ENCODE peak calls at places on chromosomes 6 and 20, in nine cellular contexts. W is transverse colon, L is uterus, Z is osteoblast, K is spleen, N is left lung, F is adrenal gland, J is heart left ventricle, D is mesendoderm. T is an unnamed sample. For H3K4me1 and H3K36me3, the result is how much of the 10 kb centered on the place peaks cover.

GRCh38 chr6:106334646-106335448 is 9.3 kb upstream of the ATG5 start:
- DNase-seq in K (peak), Z (no peak), W (peak), N (peak), D (peak), F (peak), L (peak), J (peak), T (no peak)

GRCh38 chr6:156601821-156602301 is 175.3 kb upstream of the ARID1B start:
- DNase-seq in F (no peak), K (no peak), W (no peak), N (no peak), Z (no peak), D (no peak), J (peak), L (no peak), T (no peak)

GRCh38 chr6:16471222-16471784 is 232.9 kb downstream of the GMPR start:
- DNase-seq in D (peak), F (no peak), W (peak), N (no peak), Z (no peak), L (no peak), J (no peak), K (no peak), T (no peak)

GRCh38 chr20:13333793-13334192 is 112.7 kb downstream of the ISM1 start:
- DNase-seq in L (no peak), J (no peak), N (no peak), W (peak), F (no peak), D (no peak), K (no peak), Z (no peak), T (no peak)

GRCh38 chr20:63972312-63973159 is 2.8 kb upstream of the ZNF512B start:
- DNase-seq in N (no peak), K (no peak), J (peak), F (no peak), W (peak), D (no peak), L (peak), Z (peak), T (no peak)

GRCh38 chr20:34703573-34704176 is 469 bp upstream of the TP53INP2 start:
- DNase-seq in J (peak), Z (peak), W (peak), F (peak), L (peak), N (peak), K (no peak), D (peak), T (no peak)

GRCh38 chr6:100753421-100753820 is 127.7 kb downstream of the ASCC3 start:
- DNase-seq in N (no peak), F (no peak), K (no peak), Z (no peak), W (no peak), L (no peak), J (no peak), D (no peak), T (no peak)

GRCh38 chr6:72776456-72776855 is 154.6 kb downstream of the KCNQ5 start:
- DNase-seq in N (no peak), K (no peak), D (no peak), W (no peak), F (no peak), J (no peak), L (no peak), Z (no peak), T (no peak)

GRCh38 chr6:131651782-131652181 is 14.7 kb downstream of the ENPP3 start:
- DNase-seq in W (no peak), D (no peak), F (no peak), N (no peak), Z (no peak), L (no peak), J (no peak), K (no peak), T (no peak)

GRCh38 chr20:25546048-25546447 is 39.3 kb downstream of the NINL start:
- DNase-seq in W (no peak), J (no peak), L (no peak), D (no peak), K (no peak), N (no peak), Z (no peak), F (no peak), T (no peak)

GRCh38 chr6:113352029-113352801 is 504.9 kb upstream of the MARCKS start:
- DNase-seq in Z (peak), K (no peak), D (no peak), L (no peak), J (no peak), F (peak), N (no peak), W (peak), T (peak)

GRCh38 chr6:13522639-13523038 is 35.2 kb upstream of the GFOD1 start:
- DNase-seq in D (no peak), J (no peak), K (no peak), N (no peak), Z (peak), L (no peak), W (no peak), F (no peak), T (no peak)

GRCh38 chr6:22513667-22514066 is 55.7 kb upstream of the HDGFL1 start:
- DNase-seq in J (no peak), K (no peak), Z (no peak), N (no peak), W (no peak), D (no peak), L (no peak), F (no peak), T (no peak)

GRCh38 chr6:166221040-166221439 is 53.4 kb upstream of the TBXT start:
- DNase-seq in F (no peak), D (no peak), J (no peak), N (no peak), Z (no peak), W (no peak), K (no peak), L (no peak), T (no peak)

GRCh38 chr20:60467771-60468170 is 509.5 kb downstream of the CDH26 start:
- DNase-seq in K (no peak), F (no peak), W (no peak), N (no peak), J (no peak), L (no peak), D (no peak), Z (no peak), T (no peak)

GRCh38 chr6:14074723-14075503 is 42.7 kb upstream of the CD83 start:
- DNase-seq in F (no peak), L (no peak), K (no peak), W (no peak), J (no peak), Z (no peak), D (peak), N (no peak), T (peak)

GRCh38 chr6:924661-925060 is 231.7 kb upstream of the EXOC2 start:
- DNase-seq in N (no peak), L (no peak), J (no peak), W (no peak), D (no peak), Z (no peak), F (no peak), K (no peak), T (no peak)

GRCh38 chr20:39773380-39774000 is 811.3 kb downstream of the DHX35 start:
- DNase-seq in K (no peak), J (no peak), D (peak), N (no peak), L (no peak), Z (no peak), F (no peak), W (no peak), T (no peak)

GRCh38 chr6:33000053-33000452 is 9.3 kb downstream of the HLA-DOA start:
- DNase-seq in K (no peak), L (no peak), W (no peak), J (no peak), F (no peak), D (peak), N (no peak), Z (no peak), T (no peak)

GRCh38 chr20:50518270-50518721 is 8.1 kb downstream of the PTPN1 start:
- DNase-seq in W (no peak), Z (no peak), N (no peak), J (no peak), K (no peak), L (no peak), D (no peak), F (no peak), T (peak)

GRCh38 chr6:45613678-45614077 is 235.9 kb upstream of the SUPT3H start:
- DNase-seq in D (no peak), W (peak), N (peak), Z (peak), F (peak), L (peak), K (no peak), J (peak), T (no peak)

GRCh38 chr20:51156041-51156795 is 133.3 kb upstream of the KCNG1 start:
- DNase-seq in K (no peak), Z (no peak), L (peak), N (no peak), D (peak), F (no peak), J (no peak), W (no peak), T (peak)

GRCh38 chr6:44464527-44465310 is 77.2 kb downstream of the CDC5L start:
- DNase-seq in L (no peak), Z (no peak), W (no peak), N (no peak), F (peak), J (no peak), K (no peak), D (peak), T (peak)

GRCh38 chr6:168190646-168191443 is 111.8 kb upstream of the FRMD1 start:
- DNase-seq in F (no peak), L (peak), J (no peak), W (no peak), Z (no peak), K (no peak), D (no peak), N (no peak), T (peak)

GRCh38 chr6:153553627-153554026 is 422.5 kb upstream of the RGS17 start:
- DNase-seq in Z (no peak), J (no peak), D (peak), K (no peak), L (no peak), F (no peak), N (no peak), W (no peak), T (no peak)

GRCh38 chr6:34746104-34746846 is 11.0 kb upstream of the SNRPC start:
- DNase-seq in F (no peak), L (no peak), N (no peak), W (no peak), D (no peak), J (no peak), K (no peak), Z (no peak), T (no peak)

GRCh38 chr6:40347571-40348011 is 239.6 kb downstream of the LRFN2 start:
- DNase-seq in K (no peak), J (no peak), L (no peak), W (no peak), F (peak), D (peak), Z (peak), N (no peak), T (no peak)

GRCh38 chr20:14498809-14499208 is 161.4 kb upstream of the FLRT3 start:
- DNase-seq in F (no peak), W (no peak), Z (no peak), L (no peak), D (peak), N (no peak), J (no peak), K (no peak), T (no peak)

GRCh38 chr20:33359399-33360261 is 41.7 kb downstream of the CDK5RAP1 start:
- DNase-seq in Z (no peak), K (no peak), N (no peak), W (no peak), D (no peak), F (no peak), L (no peak), J (no peak), T (no peak)

GRCh38 chr20:17850674-17851006 is 118.0 kb downstream of the SNX5 start:
- DNase-seq in D (no peak), L (no peak), J (no peak), K (no peak), Z (no peak), F (no peak), W (no peak), N (no peak), T (no peak)

GRCh38 chr20:17849901-17850673 is 118.5 kb downstream of the SNX5 start:
- DNase-seq in N (no peak), F (peak), W (peak), Z (peak), L (peak), J (peak), D (no peak), K (no peak), T (peak)

GRCh38 chr20:17854307-17854903 is 114.2 kb downstream of the SNX5 start:
- DNase-seq in D (peak), F (peak), L (no peak), W (peak), Z (peak), K (no peak), N (no peak), J (peak), T (no peak)

GRCh38 chr20:17849111-17849900 is 119.3 kb downstream of the SNX5 start:
- DNase-seq in J (no peak), L (no peak), K (no peak), Z (no peak), D (no peak), F (no peak), N (no peak), W (no peak), T (no peak)

GRCh38 chr20:17852323-17852722 is 116.3 kb downstream of the SNX5 start:
- DNase-seq in Z (no peak), K (no peak), F (no peak), N (no peak), D (peak), L (no peak), W (no peak), J (no peak), T (no peak)
- H3K4me1 ChIP-seq in Z (under half), K (half or more), F (under half), N (under half), D (under half), L (under half), W (under half), J (under half), T (under half)

DNA sequence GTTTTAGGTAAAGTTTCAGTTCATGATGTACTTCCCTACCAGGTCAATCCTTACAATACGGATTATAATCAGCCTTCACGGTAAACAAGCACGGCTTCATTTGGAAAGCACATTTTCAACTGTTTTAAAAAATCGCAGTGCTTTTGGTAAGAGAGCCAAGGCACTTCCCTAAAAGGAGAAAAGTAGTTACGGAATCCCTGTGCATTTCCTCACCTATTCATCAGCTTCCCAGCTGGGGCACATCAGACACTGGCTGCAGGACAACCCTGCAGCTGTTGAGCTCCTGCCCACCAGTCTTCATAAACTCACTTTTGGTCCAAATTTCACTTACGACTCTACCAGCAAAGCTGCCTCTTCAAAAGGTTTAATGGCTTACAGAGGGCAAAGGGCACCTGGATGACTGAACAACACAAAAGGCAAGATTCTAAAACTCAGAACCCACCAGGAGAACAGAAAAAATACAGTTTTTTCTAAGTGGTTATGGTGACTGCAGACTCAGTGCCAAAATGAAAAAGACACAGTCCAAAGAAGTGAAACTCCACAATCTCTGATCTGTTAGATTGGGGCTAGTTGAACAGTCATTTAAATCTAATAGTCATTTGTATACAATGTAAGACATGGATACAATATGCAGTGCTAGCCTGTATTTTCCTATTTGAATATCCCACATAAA is 7.5 kb downstream of the SNX5 start:
- DNase-seq in L (peak), J (peak), D (no peak), W (peak), F (no peak), K (no peak), Z (no peak), N (no peak), T (no peak)
- H3K4me3 ChIP-seq in L (peak), J (no peak), D (no peak), W (no peak), F (no peak), K (no peak), Z (no peak), N (no peak), T (no peak)

DNA sequence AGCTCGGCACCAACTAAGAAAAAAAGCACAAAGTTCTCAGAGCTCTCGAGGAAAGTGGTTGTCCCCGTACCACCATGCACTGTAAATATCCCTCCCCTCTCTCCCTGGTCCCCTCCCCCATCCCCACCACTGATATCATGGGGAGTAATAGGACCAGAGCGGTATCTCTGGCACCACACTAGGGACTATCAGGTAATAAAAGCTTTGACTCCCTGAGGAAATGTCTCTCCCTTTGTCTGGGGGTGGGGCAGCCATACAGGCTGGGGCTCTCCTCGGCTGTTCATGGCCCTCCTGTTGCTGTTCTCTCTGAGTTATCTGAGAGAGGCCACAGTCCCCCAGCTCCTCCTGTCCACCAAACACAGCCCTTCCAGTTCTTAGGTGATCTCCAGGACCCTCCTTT is 5.0 kb upstream of the GNRH2 start:
- DNase-seq in L (no peak), J (no peak), N (no peak), F (no peak), W (no peak), D (peak), Z (no peak), K (peak), T (no peak)
- H3K36me3 ChIP-seq in L (under half), J (under half), N (half or more), F (under half), W (under half), D (under half), Z (under half), K (half or more), T (half or more)

DNA sequence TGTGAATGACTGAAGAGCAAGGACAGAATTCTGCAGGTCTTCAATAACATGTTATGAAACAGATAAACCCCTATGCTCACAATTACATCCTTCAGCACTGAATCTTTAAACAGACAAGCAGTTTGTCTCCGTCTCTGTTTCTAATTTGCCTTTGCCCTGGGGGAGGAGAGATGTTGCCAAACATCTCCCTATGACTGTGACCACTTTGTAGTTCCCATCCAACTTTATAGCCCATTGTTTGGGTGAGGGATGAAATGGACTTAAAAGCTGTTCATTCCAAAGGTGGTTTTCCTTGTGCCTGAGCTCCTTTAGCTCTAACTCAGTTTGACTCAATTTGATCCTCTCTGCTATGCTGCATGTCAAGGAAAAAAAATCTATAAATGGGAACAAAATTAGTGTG is 19.5 kb upstream of the ADTRP start:
- DNase-seq in D (no peak), F (no peak), L (no peak), W (no peak), Z (no peak), J (no peak), K (no peak), N (no peak), T (no peak)
- H3K4me1 ChIP-seq in D (under half), F (under half), L (under half), W (under half), Z (under half), J (under half), K (under half), N (under half), T (under half)